ENCODE peak calls at places on chromosomes 16 and 17, in four cellular contexts. W is mesenchymal stem cell, T is neuronal stem cell, Y is trophoblast cell. R is an unnamed sample.

GRCh38 chr16:78742501-78743283 is 643.2 kb downstream of the WWOX start:
- DNase-seq in Y (peak), T (no peak), W (peak), R (no peak)

GRCh38 chr16:55908641-55909040 is 33.5 kb upstream of the CES5A start:
- DNase-seq in T (no peak), W (no peak), Y (no peak), R (no peak)

GRCh38 chr17:35046740-35047283 is 16.7 kb downstream of the RFFL start:
- DNase-seq in Y (peak), T (no peak), W (no peak), R (no peak)

GRCh38 chr17:57092171-57092570 is 7.1 kb downstream of the AKAP1 start:
- DNase-seq in W (no peak), T (no peak), Y (no peak), R (no peak)

GRCh38 chr16:57534881-57535658 is 1.3 kb downstream of the CCDC102A start:
- DNase-seq in T (no peak), Y (no peak), W (no peak), R (peak)

GRCh38 chr17:32141690-32142037 is 638 bp upstream of the RHOT1 start:
- DNase-seq in Y (no peak), W (no peak), T (no peak), R (no peak)

GRCh38 chr17:4310349-4311060 is 46.7 kb upstream of the ANKFY1 start:
- DNase-seq in T (no peak), Y (no peak), W (no peak), R (no peak)

GRCh38 chr17:45361451-45361850 is 44.6 kb upstream of the MAP3K14 start:
- DNase-seq in Y (no peak), W (no peak), T (no peak), R (peak)

GRCh38 chr17:50935201-50936124 is 69.3 kb upstream of the TOB1 start:
- DNase-seq in Y (peak), T (no peak), W (no peak), R (no peak)

GRCh38 chr17:75032896-75033294 is 13.9 kb downstream of the ATP5PD start:
- DNase-seq in T (no peak), W (no peak), Y (no peak), R (no peak)

GRCh38 chr17:65926599-65926998 is 265.3 kb downstream of the CEP112 start:
- DNase-seq in Y (no peak), W (no peak), T (no peak), R (no peak)

GRCh38 chr16:23408242-23409201 is 44.5 kb downstream of the COG7 start:
- DNase-seq in T (peak), W (peak), Y (peak), R (no peak)

GRCh38 chr17:4854181-4854681 is 21.1 kb downstream of the MINK1 start:
- DNase-seq in W (no peak), Y (peak), T (no peak), R (no peak)

GRCh38 chr16:56617212-56618085 is 8.1 kb upstream of the MT1E start:
- DNase-seq in Y (peak), T (no peak), W (peak), R (peak)

GRCh38 chr17:8685396-8685795 is 54.9 kb upstream of the MYH10 start:
- DNase-seq in Y (no peak), T (no peak), W (no peak), R (no peak)

GRCh38 chr17:44074231-44074910 is 3.8 kb downstream of the G6PC3 start:
- DNase-seq in W (no peak), T (no peak), Y (no peak), R (no peak)
- H4K8ac ChIP-seq in W (no peak), T (no peak), Y (no peak), R (no peak)

DNA sequence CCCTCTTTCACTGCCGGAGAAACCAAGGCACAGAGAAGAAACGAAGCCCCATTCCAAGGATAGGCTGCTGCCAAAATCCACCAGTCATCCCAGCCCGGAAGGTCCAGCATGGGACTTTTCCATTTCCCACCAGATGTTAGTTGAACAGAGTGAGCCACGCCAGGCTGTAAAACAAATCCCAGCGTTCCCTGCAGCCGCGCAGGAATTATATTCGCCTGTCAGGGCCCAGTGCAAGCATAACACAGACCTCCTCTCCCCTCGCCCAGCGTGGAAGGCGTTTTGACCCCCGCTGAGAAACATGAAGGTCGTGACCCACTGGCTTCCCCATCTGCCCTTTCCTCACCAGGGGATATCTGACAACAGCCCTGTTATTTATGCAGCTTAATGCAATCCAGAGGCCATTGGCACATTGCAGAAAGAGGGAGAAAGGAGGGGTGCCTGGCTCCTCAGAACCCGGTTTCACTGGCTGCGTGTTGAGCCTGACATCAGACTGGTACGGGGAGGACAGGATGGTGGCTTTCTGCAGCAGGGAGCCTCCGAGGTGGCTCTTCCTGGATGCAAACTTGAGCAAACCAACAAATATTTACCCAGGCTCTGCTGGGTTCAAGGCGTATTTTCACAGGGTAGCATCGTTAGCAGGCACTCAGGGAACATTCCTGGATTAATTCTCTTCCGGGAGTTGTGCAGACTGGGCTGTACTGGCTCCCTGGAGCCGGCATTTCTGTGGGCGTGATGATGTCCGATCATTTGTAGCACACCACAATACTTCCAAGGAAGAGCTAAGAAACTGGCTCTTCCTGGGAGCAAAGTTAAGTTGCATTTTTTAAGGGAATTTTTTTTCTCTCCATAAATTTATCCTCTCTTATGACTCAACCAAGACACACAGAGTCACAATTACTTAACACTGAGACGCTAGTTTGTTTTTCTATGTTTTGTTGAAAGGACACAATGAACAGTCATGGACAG is 211.9 kb upstream of the FOXF1 start:
- DNase-seq in Y (no peak), T (no peak), W (peak), R (no peak)
- H4K8ac ChIP-seq in Y (no peak), T (no peak), W (peak), R (no peak)

GRCh38 chr16:4270595-4270994 is 2.2 kb downstream of the TFAP4 start:
- DNase-seq in W (no peak), Y (no peak), T (no peak), R (no peak)
- H4K8ac ChIP-seq in W (no peak), Y (no peak), T (peak), R (no peak)

DNA sequence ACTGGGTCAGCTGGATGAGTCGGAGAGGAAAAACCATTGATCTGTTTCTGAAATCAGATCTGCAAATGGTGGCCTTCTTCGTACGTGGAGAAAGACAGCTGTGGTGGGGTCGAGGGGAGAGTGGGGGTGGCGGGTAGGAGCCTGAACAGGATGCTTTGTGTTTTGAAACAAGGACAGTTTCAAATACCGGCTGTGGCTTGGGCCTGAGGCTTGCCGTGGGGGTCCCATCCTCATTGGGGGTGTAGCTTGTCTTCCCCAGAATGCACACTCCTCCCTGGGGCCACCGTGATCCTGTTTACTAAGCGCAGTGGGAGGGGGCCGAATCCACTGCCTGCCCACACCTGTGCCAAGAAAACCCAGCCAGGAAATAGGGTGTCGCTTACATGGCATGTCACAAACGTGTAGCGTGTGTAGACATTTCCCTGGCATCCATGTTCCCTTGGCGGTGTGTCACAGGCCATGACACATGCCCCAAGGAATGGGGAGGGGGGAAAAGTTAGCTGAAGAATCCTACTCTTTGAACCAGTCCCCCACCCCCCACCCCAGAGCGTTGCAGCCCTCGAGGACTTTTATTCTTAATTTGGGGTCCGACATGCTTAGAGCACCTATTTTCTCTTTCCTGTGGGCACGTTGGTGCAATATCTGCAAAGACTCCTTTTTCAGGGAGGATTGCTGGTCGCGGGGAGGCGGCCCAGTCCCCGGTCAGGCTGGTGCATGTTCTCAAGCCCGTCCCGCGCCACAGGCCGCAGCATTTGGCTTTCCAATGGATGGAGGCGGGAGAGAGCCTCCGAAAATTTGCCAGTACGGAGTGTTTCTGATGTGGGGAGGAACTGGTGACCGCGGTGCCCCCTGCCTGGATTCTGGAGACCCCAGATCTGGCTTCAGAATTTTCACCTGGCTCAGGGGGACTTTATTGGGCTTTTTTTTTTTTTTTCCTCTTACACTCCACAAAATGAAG is 2.0 kb downstream of the CMIP start:
- DNase-seq in Y (peak), T (no peak), W (peak), R (no peak)
- H4K8ac ChIP-seq in Y (peak), T (no peak), W (peak), R (no peak)

DNA sequence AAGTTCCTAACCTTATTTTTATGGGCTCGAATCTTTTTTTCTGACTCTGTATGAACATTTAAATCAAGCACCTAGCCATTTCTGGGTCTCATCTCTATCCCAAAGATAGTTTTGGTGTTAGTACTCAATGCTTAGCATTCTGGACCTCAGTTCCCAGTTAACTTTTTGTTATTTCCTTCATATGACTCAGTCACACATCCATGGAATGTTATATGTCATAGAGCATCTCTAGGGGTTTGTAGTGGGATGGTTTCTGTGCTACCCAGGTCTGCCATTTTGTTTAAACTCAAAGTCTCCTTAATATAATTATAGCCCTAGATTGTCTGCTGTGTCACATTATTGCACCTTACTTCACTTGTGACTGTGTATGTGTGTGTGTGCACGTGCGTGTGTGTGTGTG is 90.1 kb downstream of the EFCAB13 start:
- DNase-seq in T (no peak), Y (peak), W (no peak), R (no peak)
- H4K8ac ChIP-seq in T (no peak), Y (no peak), W (no peak), R (no peak)

R was measured in H9.